ENCODE peak calls at places on chromosomes 7 and 10, in four cellular contexts. One of them, this sample, is unnamed.

GRCh38 chr10:25083546-25084111 is 67.2 kb downstream of the THNSL1 start:
- DNase-seq in mesothelial cell of epicardium: no peak
- DNase-seq in ACHN: no peak
- DNase-seq in amniotic epithelial cell: no peak
- DNase-seq in this sample: no peak

GRCh38 chr10:132574783-132575319 is 37.3 kb downstream of the INPP5A start:
- DNase-seq in mesothelial cell of epicardium: no peak
- DNase-seq in ACHN: peak; percentile 56
- DNase-seq in amniotic epithelial cell: peak; percentile 24
- DNase-seq in this sample: peak; percentile 43

GRCh38 chr10:58275908-58276307 is 6.9 kb downstream of the CISD1 start:
- DNase-seq in mesothelial cell of epicardium: no peak
- DNase-seq in ACHN: peak; percentile 35
- DNase-seq in amniotic epithelial cell: peak; percentile 42
- DNase-seq in this sample: peak; percentile 82

GRCh38 chr10:61197022-61197421 is 253.0 kb upstream of the RHOBTB1 start:
- DNase-seq in mesothelial cell of epicardium: no peak
- DNase-seq in ACHN: no peak
- DNase-seq in amniotic epithelial cell: no peak
- DNase-seq in this sample: no peak

GRCh38 chr10:60778978-60779668 is 845 bp downstream of the CDK1 start:
- DNase-seq in mesothelial cell of epicardium: no peak
- DNase-seq in ACHN: peak; percentile 23
- DNase-seq in amniotic epithelial cell: no peak
- DNase-seq in this sample: peak; percentile 11

GRCh38 chr7:72249106-72249505 is 163.0 kb downstream of the CALN1 start:
- DNase-seq in mesothelial cell of epicardium: no peak
- DNase-seq in ACHN: no peak
- DNase-seq in amniotic epithelial cell: no peak
- DNase-seq in this sample: no peak

GRCh38 chr7:76337147-76337546 is 21.6 kb downstream of the YWHAG start:
- DNase-seq in mesothelial cell of epicardium: no peak
- DNase-seq in ACHN: no peak
- DNase-seq in amniotic epithelial cell: no peak
- DNase-seq in this sample: no peak

GRCh38 chr10:29877798-29878491 is 181.4 kb downstream of the JCAD start:
- DNase-seq in mesothelial cell of epicardium: no peak
- DNase-seq in ACHN: no peak
- DNase-seq in amniotic epithelial cell: no peak
- DNase-seq in this sample: no peak

GRCh38 chr7:45590679-45591057 is 16.5 kb downstream of the ADCY1 start:
- DNase-seq in mesothelial cell of epicardium: peak; percentile 26
- DNase-seq in ACHN: no peak
- DNase-seq in amniotic epithelial cell: no peak
- DNase-seq in this sample: no peak

This sample was measured in iris pigment epithelial cell.